ENCODE peak calls at places on chromosomes 16 and 17, in seven cellular contexts. Q is tibial nerve; A is cardiac muscle cell; R is H9; Y is CD4-positive, alpha-beta memory T cell; Z is tibial artery; H is GM23248. G is an unnamed sample. For H3K27me3 and H3K4me1, the result is how much of the 10 kb centered on the place peaks cover.

GRCh38 chr17:846901-847777 is 65.0 kb downstream of the MRM3 start:
- DNase-seq in Q (no peak), A (no peak), R (no peak), Y (no peak), Z (no peak), H (peak), G (no peak)

GRCh38 chr16:30786936-30787612 is at the start of gene ZNF629:
- DNase-seq in Q (peak), A (peak), R (peak), Y (no peak), Z (peak), H (peak), G (peak)

GRCh38 chr17:42062673-42063072 is 12.3 kb upstream of the C17orf113 start:
- DNase-seq in Q (no peak), A (no peak), R (no peak), Y (no peak), Z (no peak), H (no peak), G (no peak)

GRCh38 chr17:10087333-10087732 is 111.1 kb downstream of the GAS7 start:
- DNase-seq in Q (no peak), A (peak), R (no peak), Y (no peak), Z (no peak), H (no peak), G (no peak)

GRCh38 chr16:75519175-75519574 is 16.7 kb downstream of the CHST5 start:
- DNase-seq in Q (no peak), A (no peak), R (no peak), Y (no peak), Z (no peak), H (no peak), G (no peak)

GRCh38 chr17:14372905-14373559 is 72.2 kb downstream of the HS3ST3B1 start:
- DNase-seq in Q (no peak), A (no peak), R (no peak), Y (no peak), Z (no peak), H (no peak), G (no peak)

GRCh38 chr16:745739-746138 is 4.9 kb upstream of the CIAO3 start:
- DNase-seq in Q (no peak), A (no peak), R (peak), Y (no peak), Z (no peak), H (no peak), G (no peak)

GRCh38 chr16:67656344-67657016 is 3.6 kb downstream of the ACD start:
- DNase-seq in Q (no peak), A (no peak), R (no peak), Y (no peak), Z (no peak), H (no peak), G (no peak)

GRCh38 chr17:59154721-59155438 is at the start of gene SKA2:
- DNase-seq in Q (peak), A (peak), R (no peak), Y (no peak), Z (peak), H (peak), G (peak)

GRCh38 chr16:87979352-87979751 is 28.1 kb downstream of the BANP start:
- DNase-seq in Q (no peak), A (no peak), R (no peak), Y (no peak), Z (no peak), H (no peak), G (no peak)

GRCh38 chr16:67013238-67013822 is 15.6 kb upstream of the CBFB start:
- DNase-seq in Q (no peak), A (no peak), R (no peak), Y (no peak), Z (no peak), H (no peak), G (no peak)

GRCh38 chr17:77497578-77497934 is 356.8 kb downstream of the SEC14L1 start:
- DNase-seq in Q (no peak), A (no peak), R (no peak), Y (no peak), Z (no peak), H (no peak), G (peak)

GRCh38 chr16:67917852-67918236 is 13.8 kb downstream of the CTRL start:
- DNase-seq in Q (no peak), A (no peak), R (no peak), Y (no peak), Z (no peak), H (peak), G (no peak)

GRCh38 chr16:57252148-57252721 is 7.2 kb downstream of the ARL2BP start:
- DNase-seq in Q (no peak), A (no peak), R (no peak), Y (no peak), Z (no peak), H (no peak), G (no peak)

GRCh38 chr17:44004761-44005526 is 522 bp downstream of the NAGS start:
- DNase-seq in Q (no peak), A (no peak), R (peak), Y (no peak), Z (no peak), H (peak), G (no peak)

GRCh38 chr17:68646626-68647526 is 45.7 kb upstream of the FAM20A start:
- DNase-seq in Q (no peak), A (peak), R (no peak), Y (no peak), Z (no peak), H (peak), G (no peak)

GRCh38 chr17:72613411-72614292 is 478.8 kb downstream of the SLC39A11 start:
- DNase-seq in Q (no peak), A (peak), R (no peak), Y (no peak), Z (no peak), H (peak), G (no peak)

GRCh38 chr16:87331241-87331801 is 14.1 kb upstream of the C16orf95 start:
- DNase-seq in Q (no peak), A (no peak), R (no peak), Y (no peak), Z (no peak), H (no peak), G (peak)

GRCh38 chr17:32596666-32597065 is 109.9 kb downstream of the CDK5R1 start:
- DNase-seq in Q (no peak), A (peak), R (no peak), Y (no peak), Z (no peak), H (peak), G (no peak)

GRCh38 chr16:82888616-82889015 is 261.8 kb downstream of the CDH13 start:
- DNase-seq in Q (no peak), A (peak), R (no peak), Y (no peak), Z (no peak), H (no peak), G (no peak)

GRCh38 chr16:30382398-30383015 is at the start of gene SEPTIN1:
- DNase-seq in Q (no peak), A (no peak), R (no peak), Y (peak), Z (no peak), H (no peak), G (no peak)

GRCh38 chr17:4635823-4636375 is 5.6 kb downstream of the ALOX15 start:
- DNase-seq in Q (no peak), A (no peak), R (peak), Y (no peak), Z (no peak), H (no peak), G (no peak)

GRCh38 chr17:4331614-4332013 is 34.9 kb downstream of the UBE2G1 start:
- DNase-seq in Q (no peak), A (no peak), R (no peak), Y (no peak), Z (no peak), H (no peak), G (no peak)

GRCh38 chr16:13070268-13070667 is 168.9 kb downstream of the SHISA9 start:
- DNase-seq in Q (no peak), A (no peak), R (peak), Y (no peak), Z (no peak), H (no peak), G (no peak)

GRCh38 chr16:68921654-68922053 is 78.3 kb downstream of the TANGO6 start:
- DNase-seq in Q (no peak), A (peak), R (no peak), Y (no peak), Z (no peak), H (no peak), G (peak)

GRCh38 chr16:2450975-2451381 is 8.9 kb upstream of the TEDC2 start:
- DNase-seq in Q (no peak), A (no peak), R (no peak), Y (no peak), Z (no peak), H (no peak), G (no peak)

GRCh38 chr16:2450535-2450934 is 9.4 kb upstream of the TEDC2 start:
- DNase-seq in Q (no peak), A (no peak), R (no peak), Y (no peak), Z (no peak), H (no peak), G (no peak)

GRCh38 chr16:2451851-2452320 is 8.0 kb upstream of the TEDC2 start:
- DNase-seq in Q (no peak), A (no peak), R (no peak), Y (no peak), Z (no peak), H (no peak), G (no peak)

GRCh38 chr16:2447920-2448583 is 11.9 kb upstream of the TEDC2 start:
- DNase-seq in Q (no peak), A (peak), R (no peak), Y (no peak), Z (no peak), H (peak), G (no peak)

DNA sequence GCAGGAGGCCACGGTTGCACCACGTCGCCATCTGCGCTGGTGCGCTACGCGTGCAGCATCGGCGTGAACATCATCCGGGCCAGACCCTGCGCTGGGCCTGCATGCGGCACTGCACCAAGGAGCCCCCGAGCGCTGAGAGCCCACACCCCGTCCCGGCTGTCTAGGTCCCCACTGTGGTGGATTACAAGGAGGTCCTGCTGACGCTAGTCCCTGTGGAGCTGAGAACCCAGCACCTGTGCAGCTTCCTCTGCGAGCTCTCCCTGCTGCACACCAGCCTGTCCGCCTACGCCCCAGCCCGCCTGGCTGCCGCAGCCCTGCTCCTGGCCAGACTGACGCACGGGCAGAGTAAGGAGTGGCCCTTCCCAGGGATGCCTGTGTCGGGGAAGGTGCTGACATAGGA is 10.8 kb upstream of the TEDC2 start:
- DNase-seq in Q (no peak), A (no peak), R (no peak), Y (no peak), Z (no peak), H (no peak), G (no peak)
- H3K27ac ChIP-seq in Q (no peak), A (no peak), R (no peak), Y (no peak), Z (no peak), H (no peak), G (no peak)

DNA sequence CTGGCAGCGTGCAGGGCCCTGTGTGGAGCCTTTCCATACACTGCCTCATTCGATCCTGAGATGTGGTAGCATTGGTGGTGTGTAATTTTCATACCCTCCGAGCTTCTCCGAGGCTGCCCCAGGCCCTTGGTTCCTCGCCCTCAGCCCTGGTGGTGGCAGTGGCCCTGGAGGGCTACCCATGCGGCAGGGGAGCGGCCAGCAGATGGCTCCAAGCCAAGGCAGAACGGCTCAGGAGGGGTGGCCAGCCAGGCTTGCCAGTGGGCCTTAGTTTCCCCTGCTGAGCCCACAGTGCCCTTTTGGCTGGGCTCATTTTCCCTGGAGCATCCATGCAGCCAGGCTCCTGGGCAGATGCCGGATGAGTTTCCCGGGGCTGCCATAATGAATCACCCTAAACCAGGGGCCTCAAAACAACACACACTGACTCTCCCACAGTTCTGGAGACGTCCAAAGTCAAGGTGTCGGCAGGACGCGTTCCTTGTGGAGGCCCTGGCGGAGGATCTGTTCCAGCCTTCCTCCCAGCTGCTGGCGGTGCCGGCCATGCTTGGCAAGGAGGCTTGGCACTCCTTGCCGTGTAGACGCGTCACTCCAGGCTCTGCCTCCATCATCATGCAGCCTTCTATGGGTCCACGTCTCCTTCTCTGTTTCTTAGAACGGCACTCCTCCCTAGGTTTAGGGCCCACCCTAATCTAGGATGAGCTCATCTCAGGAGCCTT is 158.8 kb upstream of the GSE1 start:
- DNase-seq in Q (no peak), A (no peak), R (no peak), Y (no peak), Z (no peak), H (no peak), G (no peak)
- H3K27me3 ChIP-seq in Q (under half), A (under half), R (under half), Y (under half), Z (under half), H (under half), G (under half)

GRCh38 chr16:21158208-21159110 is at the start of gene LDAF1:
- DNase-seq in Q (peak), A (peak), R (peak), Y (peak), Z (peak), H (peak), G (peak)

GRCh38 chr16:21161211-21161610 is 2.7 kb downstream of the LDAF1 start:
- DNase-seq in Q (no peak), A (no peak), R (no peak), Y (no peak), Z (no peak), H (peak), G (no peak)

GRCh38 chr16:21162661-21163151 is 4.2 kb downstream of the LDAF1 start:
- DNase-seq in Q (no peak), A (peak), R (no peak), Y (no peak), Z (peak), H (peak), G (no peak)

GRCh38 chr16:21159281-21159951 is 942 bp downstream of the LDAF1 start:
- DNase-seq in Q (peak), A (no peak), R (peak), Y (peak), Z (peak), H (peak), G (no peak)

GRCh38 chr16:21160276-21160675 is 1.8 kb downstream of the LDAF1 start:
- DNase-seq in Q (no peak), A (no peak), R (no peak), Y (no peak), Z (no peak), H (no peak), G (no peak)
- H3K4me1 ChIP-seq in Q (under half), A (under half), R (under half), Y (under half), Z (under half), H (under half), G (under half)

DNA sequence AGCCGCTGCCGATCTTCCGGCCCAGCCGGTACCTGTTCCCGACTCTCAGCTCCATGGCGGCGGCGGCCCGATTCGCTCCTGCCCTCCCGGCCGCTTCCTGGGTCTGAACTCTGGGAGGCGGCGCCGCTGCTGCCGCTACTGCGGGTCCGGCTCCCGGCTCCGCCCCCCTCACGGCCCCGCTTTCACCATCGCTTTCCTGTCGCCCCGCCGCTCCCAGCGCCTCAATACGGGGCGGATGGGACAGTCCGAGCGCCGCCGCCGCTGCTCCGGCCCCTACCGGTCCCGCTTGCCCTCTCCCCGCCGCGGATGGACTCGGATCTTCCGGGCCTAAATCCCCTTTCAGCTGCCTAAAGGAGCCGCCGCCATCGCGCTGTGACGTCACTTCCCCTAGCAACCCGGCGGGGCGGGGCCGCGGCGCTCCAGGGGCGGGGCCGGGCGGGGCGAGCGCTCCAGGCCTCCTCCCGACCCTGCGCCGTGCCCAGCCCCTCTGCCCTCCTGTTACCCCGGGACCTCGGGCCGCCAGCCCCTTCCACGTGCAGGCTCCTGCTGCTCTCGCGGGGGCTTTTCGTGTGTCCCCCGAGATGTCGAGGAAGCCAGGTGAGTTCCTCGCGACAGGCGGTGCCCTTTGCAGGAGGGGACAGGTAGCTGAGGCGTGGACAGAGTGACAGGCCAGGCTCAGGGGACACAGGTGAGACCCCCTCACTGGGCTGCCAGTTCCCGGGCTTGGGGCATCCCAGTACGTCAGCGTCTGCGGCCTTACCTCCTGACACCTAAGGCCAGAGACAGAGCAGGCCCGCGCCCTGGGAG is at the start of gene CSNK1D:
- DNase-seq in Q (peak), A (peak), R (peak), Y (peak), Z (peak), H (peak), G (peak)
- H3K27ac ChIP-seq in Q (peak), A (peak), R (no peak), Y (peak), Z (peak), H (peak), G (peak)

GRCh38 chr17:79844869-79845600 is 5.8 kb upstream of the CBX4 start:
- DNase-seq in Q (no peak), A (peak), R (peak), Y (peak), Z (no peak), H (peak), G (no peak)
- H3K27me3 ChIP-seq in Q (under half), A (under half), R (half or more), Y (under half), Z (under half), H (under half), G (under half)

GRCh38 chr17:45651145-45651713 is 132.9 kb upstream of the CRHR1 start:
- DNase-seq in Q (no peak), A (no peak), R (no peak), Y (no peak), Z (no peak), H (no peak), G (no peak)

GRCh38 chr17:45648642-45649041 is 135.5 kb upstream of the CRHR1 start:
- DNase-seq in Q (no peak), A (no peak), R (peak), Y (no peak), Z (no peak), H (no peak), G (no peak)

GRCh38 chr17:45649796-45650195 is 134.3 kb upstream of the CRHR1 start:
- DNase-seq in Q (no peak), A (no peak), R (no peak), Y (no peak), Z (no peak), H (no peak), G (no peak)

GRCh38 chr17:45653616-45654015 is 130.5 kb upstream of the CRHR1 start:
- DNase-seq in Q (no peak), A (no peak), R (no peak), Y (no peak), Z (no peak), H (no peak), G (no peak)

DNA sequence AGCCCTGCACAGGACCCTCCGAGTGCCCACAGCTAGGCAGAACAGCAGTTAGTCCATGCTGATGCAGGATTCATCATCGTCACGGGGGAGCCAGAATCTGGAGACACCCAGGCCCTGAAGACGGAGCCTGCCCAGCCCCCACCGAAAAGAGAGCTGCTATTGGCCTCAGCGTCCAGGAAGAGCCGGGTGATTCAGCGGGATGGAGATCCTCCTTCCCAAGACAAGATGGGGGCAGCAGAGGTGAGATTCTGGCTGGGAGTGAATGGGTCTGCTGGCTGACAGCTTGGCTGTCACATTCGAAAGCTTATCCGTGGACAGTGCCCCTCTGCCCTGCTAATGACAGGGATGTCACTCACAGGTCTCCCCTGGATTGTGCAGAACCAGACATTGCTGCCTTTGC is 133.5 kb upstream of the CRHR1 start:
- DNase-seq in Q (no peak), A (no peak), R (no peak), Y (no peak), Z (no peak), H (no peak), G (no peak)
- H3K4me1 ChIP-seq in Q (under half), A (under half), R (under half), Y (under half), Z (under half), H (under half), G (under half)

GRCh38 chr16:79375351-79375750 is 225.2 kb downstream of the MAF start:
- DNase-seq in Q (no peak), A (no peak), R (no peak), Y (no peak), Z (no peak), H (no peak), G (no peak)

GRCh38 chr16:79367822-79368221 is 232.7 kb downstream of the MAF start:
- DNase-seq in Q (no peak), A (no peak), R (no peak), Y (no peak), Z (no peak), H (no peak), G (no peak)

GRCh38 chr16:79369796-79370195 is 230.7 kb downstream of the MAF start:
- DNase-seq in Q (no peak), A (no peak), R (no peak), Y (no peak), Z (no peak), H (peak), G (no peak)

GRCh38 chr16:79370736-79371135 is 229.8 kb downstream of the MAF start:
- DNase-seq in Q (no peak), A (no peak), R (no peak), Y (peak), Z (no peak), H (no peak), G (no peak)

GRCh38 chr16:79372504-79373184 is 227.9 kb downstream of the MAF start:
- DNase-seq in Q (peak), A (peak), R (no peak), Y (peak), Z (no peak), H (peak), G (peak)
- H3K27ac ChIP-seq in Q (no peak), A (no peak), R (no peak), Y (no peak), Z (no peak), H (peak), G (peak)